ENCODE peak calls at places on chromosomes 12 and 14, in six cellular contexts. One of them, this sample, is unnamed.

GRCh38 chr12:2083561-2083960 is 30.8 kb downstream of the CACNA1C start:
- DNase-seq in ovary: no peak
- DNase-seq in lung: no peak
- DNase-seq in tibial artery: no peak
- DNase-seq in stomach: no peak
- DNase-seq in mesendoderm: no peak
- DNase-seq in this sample: no peak

GRCh38 chr14:63204407-63205280 is at the start of gene RHOJ:
- DNase-seq in mesendoderm: peak; percentile 57
- DNase-seq in stomach: no peak
- DNase-seq in lung: no peak
- DNase-seq in tibial artery: peak; percentile 31
- DNase-seq in ovary: peak; percentile 26
- DNase-seq in this sample: no peak

GRCh38 chr12:102571889-102572288 is 91.5 kb upstream of the IGF1 start:
- DNase-seq in lung: no peak
- DNase-seq in ovary: no peak
- DNase-seq in mesendoderm: no peak
- DNase-seq in stomach: no peak
- DNase-seq in tibial artery: no peak
- DNase-seq in this sample: no peak

GRCh38 chr14:104562606-104563005 is 17.0 kb upstream of the C14orf180 start:
- DNase-seq in ovary: no peak
- DNase-seq in stomach: no peak
- DNase-seq in lung: no peak
- DNase-seq in mesendoderm: no peak
- DNase-seq in tibial artery: no peak
- DNase-seq in this sample: no peak

GRCh38 chr12:948238-948637 is 1.3 kb downstream of the RAD52 start:
- DNase-seq in stomach: peak; percentile 18
- DNase-seq in mesendoderm: no peak
- DNase-seq in ovary: no peak
- DNase-seq in lung: no peak
- DNase-seq in tibial artery: no peak
- DNase-seq in this sample: no peak

GRCh38 chr14:91241848-91242247 is 2.7 kb downstream of the GPR68 start:
- DNase-seq in lung: no peak
- DNase-seq in ovary: no peak
- DNase-seq in stomach: no peak
- DNase-seq in mesendoderm: no peak
- DNase-seq in tibial artery: no peak
- DNase-seq in this sample: no peak

GRCh38 chr14:39859314-39859713 is 427.1 kb upstream of the FBXO33 start:
- DNase-seq in tibial artery: no peak
- DNase-seq in stomach: no peak
- DNase-seq in ovary: no peak
- DNase-seq in mesendoderm: no peak
- DNase-seq in lung: no peak
- DNase-seq in this sample: no peak

GRCh38 chr12:1907652-1908611 is 10.5 kb downstream of the CACNA2D4 start:
- DNase-seq in stomach: peak; percentile 26
- DNase-seq in tibial artery: no peak
- DNase-seq in mesendoderm: no peak
- DNase-seq in ovary: no peak
- DNase-seq in lung: peak; percentile 27
- DNase-seq in this sample: no peak

GRCh38 chr12:30973171-30973570 is 46.6 kb downstream of the TSPAN11 start:
- DNase-seq in ovary: no peak
- DNase-seq in mesendoderm: no peak
- DNase-seq in lung: no peak
- DNase-seq in stomach: no peak
- DNase-seq in tibial artery: no peak
- DNase-seq in this sample: no peak

GRCh38 chr14:35403085-35403396 is 1.5 kb downstream of the NFKBIA start:
- DNase-seq in ovary: peak; percentile 52
- DNase-seq in mesendoderm: no peak
- DNase-seq in lung: no peak
- DNase-seq in tibial artery: no peak
- DNase-seq in stomach: no peak
- DNase-seq in this sample: no peak

GRCh38 chr14:35405304-35405996 is 901 bp upstream of the NFKBIA start:
- DNase-seq in mesendoderm: peak; percentile 74
- DNase-seq in lung: no peak
- DNase-seq in tibial artery: peak; percentile 70
- DNase-seq in ovary: peak; percentile 61
- DNase-seq in stomach: no peak
- DNase-seq in this sample: no peak

GRCh38 chr14:35403397-35404245 is 928 bp downstream of the NFKBIA start:
- DNase-seq in tibial artery: peak; percentile 95
- DNase-seq in stomach: peak; percentile 99
- DNase-seq in lung: peak; percentile 97
- DNase-seq in ovary: peak; percentile 98
- DNase-seq in mesendoderm: peak; percentile 91
- DNase-seq in this sample: peak; percentile 85

GRCh38 chr14:35404496-35405303 is at the start of gene NFKBIA:
- DNase-seq in ovary: peak; percentile 91
- DNase-seq in mesendoderm: peak; percentile 90
- DNase-seq in lung: peak; percentile 93
- DNase-seq in tibial artery: peak; percentile 89
- DNase-seq in stomach: peak; percentile 93
- DNase-seq in this sample: peak; percentile 91

DNA sequence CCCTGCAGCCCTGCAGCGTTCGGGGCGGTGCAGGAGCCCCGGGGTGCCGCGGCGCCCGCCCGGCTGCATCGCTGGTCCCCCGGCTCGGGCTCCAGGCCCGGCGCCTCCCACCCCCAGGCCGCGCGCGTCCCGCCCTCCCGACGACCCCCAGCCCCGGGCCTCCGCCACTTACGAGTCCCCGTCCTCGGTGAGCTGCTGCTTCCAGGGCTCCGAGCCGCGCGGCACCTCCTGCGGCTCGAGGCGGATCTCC is 378 bp downstream of the NFKBIA start:
- DNase-seq in lung: no peak
- DNase-seq in ovary: no peak
- DNase-seq in stomach: no peak
- DNase-seq in mesendoderm: no peak
- DNase-seq in tibial artery: no peak
- DNase-seq in this sample: no peak
- H3K4me1 ChIP-seq in lung: peaks cover 6% of the 10 kb centered on the region
- H3K4me1 ChIP-seq in ovary: peaks cover 15% of the 10 kb centered on the region
- H3K4me1 ChIP-seq in stomach: peaks cover 62% of the 10 kb centered on the region
- H3K4me1 ChIP-seq in mesendoderm: peaks cover 20% of the 10 kb centered on the region
- H3K4me1 ChIP-seq in tibial artery: peaks cover 20% of the 10 kb centered on the region
- H3K4me1 ChIP-seq in this sample: peaks cover 33% of the 10 kb centered on the region

DNA sequence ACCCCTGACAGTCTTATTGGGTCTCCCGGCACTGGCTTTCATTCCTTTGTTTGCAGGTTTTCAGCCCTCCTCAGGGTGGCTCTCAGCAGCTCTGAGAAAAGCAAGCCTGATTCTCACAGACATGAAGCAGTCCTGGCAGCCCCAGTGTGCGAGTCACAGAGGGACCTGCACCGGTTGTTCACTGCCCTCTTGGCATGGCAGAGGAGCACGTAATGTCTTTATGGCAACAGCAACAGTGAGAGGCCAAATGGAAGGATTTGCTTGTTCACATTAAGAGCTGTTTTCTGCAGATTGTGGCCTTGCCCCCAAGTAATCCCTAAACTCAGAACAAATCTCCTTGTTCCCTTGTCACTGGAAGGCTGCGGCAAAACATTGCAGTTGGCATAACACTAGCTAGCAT is 3.4 kb downstream of the KCNA5 start:
- DNase-seq in ovary: no peak
- DNase-seq in mesendoderm: no peak
- DNase-seq in stomach: no peak
- DNase-seq in tibial artery: peak; percentile 73
- DNase-seq in lung: no peak
- DNase-seq in this sample: no peak
- H3K4me3 ChIP-seq in ovary: no peak overlapping the region
- H3K4me3 ChIP-seq in mesendoderm: no peak overlapping the region
- H3K4me3 ChIP-seq in stomach: peak overlapping the region; percentile 16
- H3K4me3 ChIP-seq in tibial artery: peak overlapping the region; percentile 58
- H3K4me3 ChIP-seq in lung: no peak overlapping the region
- H3K4me3 ChIP-seq in this sample: no peak overlapping the region

GRCh38 chr12:120706029-120706428 is 4.2 kb upstream of the UNC119B start:
- DNase-seq in stomach: no peak
- DNase-seq in ovary: no peak
- DNase-seq in lung: no peak
- DNase-seq in tibial artery: no peak
- DNase-seq in mesendoderm: no peak
- DNase-seq in this sample: no peak

GRCh38 chr12:120702629-120703028 is 7.6 kb upstream of the UNC119B start:
- DNase-seq in lung: no peak
- DNase-seq in mesendoderm: no peak
- DNase-seq in ovary: no peak
- DNase-seq in tibial artery: no peak
- DNase-seq in stomach: peak; percentile 70
- DNase-seq in this sample: no peak

GRCh38 chr12:120700863-120701262 is 9.4 kb upstream of the UNC119B start:
- DNase-seq in stomach: peak; percentile 76
- DNase-seq in lung: no peak
- DNase-seq in mesendoderm: no peak
- DNase-seq in ovary: no peak
- DNase-seq in tibial artery: no peak
- DNase-seq in this sample: no peak

GRCh38 chr12:120705618-120706017 is 4.6 kb upstream of the UNC119B start:
- DNase-seq in stomach: peak; percentile 83
- DNase-seq in tibial artery: no peak
- DNase-seq in lung: no peak
- DNase-seq in ovary: no peak
- DNase-seq in mesendoderm: no peak
- DNase-seq in this sample: no peak

GRCh38 chr12:120703311-120703942 is 6.8 kb upstream of the UNC119B start:
- DNase-seq in lung: peak; percentile 69
- DNase-seq in mesendoderm: no peak
- DNase-seq in ovary: peak; percentile 33
- DNase-seq in tibial artery: no peak
- DNase-seq in stomach: no peak
- DNase-seq in this sample: no peak
- H3K27ac ChIP-seq in lung: no peak overlapping the region
- H3K27ac ChIP-seq in mesendoderm: no peak overlapping the region
- H3K27ac ChIP-seq in ovary: peak overlapping the region; percentile 41
- H3K27ac ChIP-seq in tibial artery: no peak overlapping the region
- H3K27ac ChIP-seq in stomach: peak overlapping the region; percentile 68
- H3K27ac ChIP-seq in this sample: no peak overlapping the region

GRCh38 chr12:24911284-24911791 is 37.6 kb downstream of the BCAT1 start:
- DNase-seq in stomach: no peak
- DNase-seq in lung: no peak
- DNase-seq in mesendoderm: peak; percentile 51
- DNase-seq in tibial artery: no peak
- DNase-seq in ovary: no peak
- DNase-seq in this sample: peak; percentile 89
- H3K4me1 ChIP-seq in stomach: peaks cover 7% of the 10 kb centered on the region
- H3K4me1 ChIP-seq in lung: no peaks in the 10 kb centered on the region
- H3K4me1 ChIP-seq in mesendoderm: peaks cover 8% of the 10 kb centered on the region
- H3K4me1 ChIP-seq in tibial artery: no peaks in the 10 kb centered on the region
- H3K4me1 ChIP-seq in ovary: peaks cover 4% of the 10 kb centered on the region
- H3K4me1 ChIP-seq in this sample: peaks cover 42% of the 10 kb centered on the region

GRCh38 chr12:54413284-54414190 is 5.5 kb downstream of the ITGA5 start:
- DNase-seq in lung: peak; percentile 68
- DNase-seq in stomach: peak; percentile 37
- DNase-seq in ovary: no peak
- DNase-seq in tibial artery: peak; percentile 83
- DNase-seq in mesendoderm: peak; percentile 85
- DNase-seq in this sample: peak; percentile 76

GRCh38 chr12:54416908-54417603 is 2.0 kb downstream of the ITGA5 start:
- DNase-seq in stomach: no peak
- DNase-seq in lung: no peak
- DNase-seq in mesendoderm: no peak
- DNase-seq in ovary: peak; percentile 66
- DNase-seq in tibial artery: no peak
- DNase-seq in this sample: no peak

GRCh38 chr12:54414191-54414525 is 4.9 kb downstream of the ITGA5 start:
- DNase-seq in lung: no peak
- DNase-seq in ovary: no peak
- DNase-seq in tibial artery: no peak
- DNase-seq in mesendoderm: no peak
- DNase-seq in stomach: no peak
- DNase-seq in this sample: no peak

GRCh38 chr12:54417712-54418440 is 1.2 kb downstream of the ITGA5 start:
- DNase-seq in stomach: no peak
- DNase-seq in mesendoderm: no peak
- DNase-seq in ovary: peak; percentile 57
- DNase-seq in lung: no peak
- DNase-seq in tibial artery: no peak
- DNase-seq in this sample: no peak

GRCh38 chr12:54415223-54415929 is 3.7 kb downstream of the ITGA5 start:
- DNase-seq in lung: no peak
- DNase-seq in tibial artery: peak; percentile 5
- DNase-seq in mesendoderm: no peak
- DNase-seq in ovary: no peak
- DNase-seq in stomach: no peak
- DNase-seq in this sample: no peak
- H3K4me3 ChIP-seq in lung: peak overlapping the region; percentile 17
- H3K4me3 ChIP-seq in tibial artery: peak overlapping the region; percentile 88
- H3K4me3 ChIP-seq in mesendoderm: no peak overlapping the region
- H3K4me3 ChIP-seq in ovary: peak overlapping the region; percentile 97
- H3K4me3 ChIP-seq in stomach: no peak overlapping the region
- H3K4me3 ChIP-seq in this sample: no peak overlapping the region

GRCh38 chr12:67535176-67535575 is 113.4 kb upstream of the DYRK2 start:
- DNase-seq in lung: no peak
- DNase-seq in tibial artery: no peak
- DNase-seq in mesendoderm: no peak
- DNase-seq in stomach: no peak
- DNase-seq in ovary: no peak
- DNase-seq in this sample: no peak
- H3K27ac ChIP-seq in lung: no peak overlapping the region
- H3K27ac ChIP-seq in tibial artery: no peak overlapping the region
- H3K27ac ChIP-seq in mesendoderm: no peak overlapping the region
- H3K27ac ChIP-seq in stomach: no peak overlapping the region
- H3K27ac ChIP-seq in ovary: no peak overlapping the region
- H3K27ac ChIP-seq in this sample: no peak overlapping the region

DNA sequence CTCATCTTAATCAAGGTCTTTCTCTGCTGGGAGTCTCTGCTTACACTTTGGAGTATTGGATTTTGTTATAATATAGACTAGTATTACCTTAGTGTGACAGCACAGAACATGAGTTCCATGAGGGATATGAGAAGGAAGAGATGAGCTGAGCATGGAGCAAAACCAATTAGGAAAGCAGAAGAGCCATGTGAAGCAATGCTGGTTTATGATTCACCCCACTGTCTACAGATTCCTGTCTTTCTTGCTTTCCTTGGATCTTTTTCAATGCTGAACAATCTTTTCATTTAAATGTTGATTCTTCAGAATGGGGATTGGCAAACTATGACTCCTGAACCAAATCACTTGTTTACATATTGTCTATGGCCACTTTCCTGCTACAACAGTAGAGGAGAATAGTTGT is 70.4 kb upstream of the KITLG start:
- DNase-seq in ovary: no peak
- DNase-seq in tibial artery: no peak
- DNase-seq in stomach: no peak
- DNase-seq in mesendoderm: no peak
- DNase-seq in lung: no peak
- DNase-seq in this sample: no peak
- H3K4me1 ChIP-seq in ovary: no peaks in the 10 kb centered on the region
- H3K4me1 ChIP-seq in tibial artery: no peaks in the 10 kb centered on the region
- H3K4me1 ChIP-seq in stomach: no peaks in the 10 kb centered on the region
- H3K4me1 ChIP-seq in mesendoderm: no peaks in the 10 kb centered on the region
- H3K4me1 ChIP-seq in lung: no peaks in the 10 kb centered on the region
- H3K4me1 ChIP-seq in this sample: no peaks in the 10 kb centered on the region